ENCODE peak calls at places on chromosomes 4 and X, in six cellular contexts. One of them, this sample, is unnamed.

GRCh38 chr4:159480826-159481225 is 377.9 kb downstream of the RAPGEF2 start:
- DNase-seq in H1: no peak
- DNase-seq in HepG2: no peak
- DNase-seq in K562: no peak
- DNase-seq in GM12878: no peak
- DNase-seq in WTC11: no peak
- DNase-seq in this sample: no peak

GRCh38 chr4:67963345-67963744 is at the start of gene TMPRSS11A:
- DNase-seq in H1: no peak
- DNase-seq in HepG2: no peak
- DNase-seq in K562: no peak
- DNase-seq in GM12878: no peak
- DNase-seq in WTC11: no peak
- DNase-seq in this sample: no peak

GRCh38 chr4:186037692-186038658 is 31.0 kb upstream of the TLR3 start:
- DNase-seq in H1: no peak
- DNase-seq in HepG2: peak
- DNase-seq in K562: peak
- DNase-seq in GM12878: peak
- DNase-seq in WTC11: no peak
- DNase-seq in this sample: peak

GRCh38 chr4:122246551-122246950 is 94.4 kb downstream of the BLTP1 start:
- DNase-seq in H1: no peak
- DNase-seq in HepG2: no peak
- DNase-seq in K562: no peak
- DNase-seq in GM12878: no peak
- DNase-seq in WTC11: no peak
- DNase-seq in this sample: no peak

GRCh38 chr4:175639346-175639745 is 172.7 kb downstream of the GPM6A start:
- DNase-seq in H1: no peak
- DNase-seq in HepG2: no peak
- DNase-seq in K562: no peak
- DNase-seq in GM12878: no peak
- DNase-seq in WTC11: no peak
- DNase-seq in this sample: no peak

GRCh38 chr4:1520145-1520661 is 114.0 kb upstream of the NKX1-1 start:
- DNase-seq in H1: no peak
- DNase-seq in HepG2: no peak
- DNase-seq in K562: peak
- DNase-seq in GM12878: no peak
- DNase-seq in WTC11: peak
- DNase-seq in this sample: peak

GRCh38 chr4:185099024-185099682 is 43.9 kb upstream of the SLC25A4 start:
- DNase-seq in H1: no peak
- DNase-seq in HepG2: no peak
- DNase-seq in K562: no peak
- DNase-seq in GM12878: no peak
- DNase-seq in WTC11: peak
- DNase-seq in this sample: no peak

GRCh38 chr4:6888506-6889071 is 21.0 kb upstream of the TBC1D14 start:
- DNase-seq in H1: no peak
- DNase-seq in HepG2: no peak
- DNase-seq in K562: no peak
- DNase-seq in GM12878: no peak
- DNase-seq in WTC11: no peak
- DNase-seq in this sample: no peak

DNA sequence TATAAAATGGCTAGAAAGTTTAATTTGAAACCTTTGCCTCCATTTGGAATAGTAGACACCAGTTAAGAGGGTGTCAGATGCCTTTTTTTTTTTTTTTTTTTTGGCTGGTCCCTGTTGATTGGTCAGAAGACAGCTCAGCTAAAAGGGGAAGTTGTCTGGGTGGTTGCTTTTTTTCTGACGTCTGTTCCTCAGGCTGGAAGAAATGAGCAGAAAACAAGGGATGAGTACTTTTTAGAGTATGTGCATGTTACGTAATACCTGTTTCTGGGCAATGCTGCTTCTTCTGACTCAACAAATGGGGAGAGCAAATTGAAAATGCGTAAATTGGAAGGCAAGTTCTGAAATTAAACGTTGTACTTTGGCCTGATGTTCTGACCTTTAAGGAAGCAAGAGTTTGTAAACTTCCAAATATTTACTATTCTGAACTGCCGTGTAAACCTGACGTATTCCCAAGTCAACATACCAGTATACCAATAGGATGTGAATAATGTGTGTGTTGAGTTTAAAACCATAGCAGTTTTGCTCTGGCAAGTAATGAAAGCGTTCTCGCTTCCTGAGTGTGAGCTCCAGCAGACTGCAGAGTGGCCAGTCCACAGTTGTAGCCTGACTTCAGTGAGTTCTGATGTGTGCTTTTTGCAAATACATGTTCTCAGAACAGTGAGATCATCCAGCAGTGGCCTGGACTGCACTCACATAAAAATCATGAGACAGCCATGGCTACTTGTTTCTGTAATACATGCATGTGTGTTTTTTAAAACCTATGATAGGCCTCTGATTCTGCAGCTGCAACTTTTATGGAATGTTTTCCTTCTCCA is 1.7 kb downstream of the SAT1 start:
- DNase-seq in H1: no peak
- DNase-seq in HepG2: no peak
- DNase-seq in K562: peak
- DNase-seq in GM12878: no peak
- DNase-seq in WTC11: no peak
- DNase-seq in this sample: no peak
- TF ChIP-seq CREB1 in H1: no peak
- TF ChIP-seq CREB1 in HepG2: no peak
- TF ChIP-seq CREB1 in K562: no peak
- TF ChIP-seq CREB1 in GM12878: no peak
- TF ChIP-seq CREB1 in WTC11: no peak
- TF ChIP-seq CREB1 in this sample: no peak

DNA sequence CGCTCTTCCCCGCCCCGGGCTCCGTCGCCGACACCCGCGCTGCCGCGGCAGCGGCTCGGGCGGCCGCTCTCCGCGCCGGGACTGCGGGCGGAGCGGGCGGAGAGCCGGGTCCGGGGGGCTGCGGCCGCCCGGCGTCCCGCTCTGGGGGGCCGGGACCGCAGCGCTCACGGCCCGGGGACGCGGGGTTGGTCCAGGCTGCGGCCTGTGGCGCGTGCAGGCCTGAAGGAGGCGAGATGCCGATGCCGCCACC is 492 bp downstream of the GALNT7 start:
- DNase-seq in H1: peak
- DNase-seq in HepG2: no peak
- DNase-seq in K562: no peak
- DNase-seq in GM12878: no peak
- DNase-seq in WTC11: no peak
- DNase-seq in this sample: no peak
- TF ChIP-seq CREB1 in H1: no peak
- TF ChIP-seq CREB1 in HepG2: no peak
- TF ChIP-seq CREB1 in K562: no peak
- TF ChIP-seq CREB1 in GM12878: no peak
- TF ChIP-seq CREB1 in WTC11: no peak
- TF ChIP-seq CREB1 in this sample: no peak

GRCh38 chrX:1231850-1232505 is 19.5 kb upstream of the CRLF2 start:
- DNase-seq in H1: no peak
- DNase-seq in HepG2: no peak
- DNase-seq in K562: no peak
- DNase-seq in GM12878: no peak
- DNase-seq in WTC11: no peak
- DNase-seq in this sample: no peak
- TF ChIP-seq CREB1 in H1: no peak
- TF ChIP-seq CREB1 in HepG2: no peak
- TF ChIP-seq CREB1 in K562: no peak
- TF ChIP-seq CREB1 in GM12878: no peak
- TF ChIP-seq CREB1 in WTC11: no peak
- TF ChIP-seq CREB1 in this sample: no peak

DNA sequence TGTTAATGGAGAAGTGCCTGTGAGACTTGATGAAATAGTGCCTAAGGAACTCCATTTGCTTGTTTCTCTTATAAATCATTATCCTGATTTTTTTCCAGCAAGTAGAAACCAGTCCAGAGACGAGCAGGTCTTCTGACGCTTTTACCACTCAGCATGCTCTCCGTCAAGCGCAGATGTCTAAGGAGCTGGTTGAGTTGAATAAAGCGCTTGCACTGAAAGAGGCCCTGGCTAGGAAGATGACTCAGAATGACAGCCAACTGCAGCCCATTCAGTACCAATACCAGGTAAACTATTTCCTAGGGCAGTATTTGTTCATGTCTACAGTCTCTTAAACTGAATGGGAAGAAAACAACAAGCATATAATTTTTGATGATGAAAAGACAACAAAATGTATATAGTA is 63.6 kb downstream of the KIF4A start:
- DNase-seq in H1: no peak
- DNase-seq in HepG2: no peak
- DNase-seq in K562: no peak
- DNase-seq in GM12878: no peak
- DNase-seq in WTC11: no peak
- DNase-seq in this sample: no peak
- TF ChIP-seq CREB1 in H1: no peak
- TF ChIP-seq CREB1 in HepG2: no peak
- TF ChIP-seq CREB1 in K562: no peak
- TF ChIP-seq CREB1 in GM12878: no peak
- TF ChIP-seq CREB1 in WTC11: no peak
- TF ChIP-seq CREB1 in this sample: no peak

GRCh38 chr4:165288639-165289428 is 38.6 kb upstream of the MSMO1 start:
- DNase-seq in H1: no peak
- DNase-seq in HepG2: peak
- DNase-seq in K562: no peak
- DNase-seq in GM12878: no peak
- DNase-seq in WTC11: no peak
- DNase-seq in this sample: no peak
- TF ChIP-seq CREB1 in H1: no peak
- TF ChIP-seq CREB1 in HepG2: no peak
- TF ChIP-seq CREB1 in K562: no peak
- TF ChIP-seq CREB1 in GM12878: no peak
- TF ChIP-seq CREB1 in WTC11: no peak
- TF ChIP-seq CREB1 in this sample: no peak

DNA sequence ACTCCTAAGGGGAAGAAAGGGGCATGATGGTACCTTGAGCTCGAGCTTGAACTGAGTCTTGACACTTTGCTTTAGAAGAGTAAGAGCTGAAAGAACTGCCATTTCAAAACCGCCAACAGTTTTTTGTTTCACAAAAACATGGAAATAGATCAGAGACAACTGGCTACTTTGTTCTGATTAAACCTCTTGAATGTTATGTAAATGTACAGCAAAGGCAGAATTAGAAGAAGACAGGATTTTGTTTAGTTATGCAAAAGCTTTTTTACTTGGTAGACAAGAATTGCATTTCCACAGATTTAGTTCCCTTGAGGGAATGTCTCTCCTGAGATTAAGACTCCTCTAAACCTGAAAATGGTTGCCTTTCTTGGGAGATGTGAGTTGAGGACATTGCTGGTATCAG is 33.3 kb upstream of the STPG2 start:
- DNase-seq in H1: no peak
- DNase-seq in HepG2: no peak
- DNase-seq in K562: no peak
- DNase-seq in GM12878: no peak
- DNase-seq in WTC11: no peak
- DNase-seq in this sample: no peak
- TF ChIP-seq CREB1 in H1: no peak
- TF ChIP-seq CREB1 in HepG2: no peak
- TF ChIP-seq CREB1 in K562: no peak
- TF ChIP-seq CREB1 in GM12878: no peak
- TF ChIP-seq CREB1 in WTC11: no peak
- TF ChIP-seq CREB1 in this sample: no peak

DNA sequence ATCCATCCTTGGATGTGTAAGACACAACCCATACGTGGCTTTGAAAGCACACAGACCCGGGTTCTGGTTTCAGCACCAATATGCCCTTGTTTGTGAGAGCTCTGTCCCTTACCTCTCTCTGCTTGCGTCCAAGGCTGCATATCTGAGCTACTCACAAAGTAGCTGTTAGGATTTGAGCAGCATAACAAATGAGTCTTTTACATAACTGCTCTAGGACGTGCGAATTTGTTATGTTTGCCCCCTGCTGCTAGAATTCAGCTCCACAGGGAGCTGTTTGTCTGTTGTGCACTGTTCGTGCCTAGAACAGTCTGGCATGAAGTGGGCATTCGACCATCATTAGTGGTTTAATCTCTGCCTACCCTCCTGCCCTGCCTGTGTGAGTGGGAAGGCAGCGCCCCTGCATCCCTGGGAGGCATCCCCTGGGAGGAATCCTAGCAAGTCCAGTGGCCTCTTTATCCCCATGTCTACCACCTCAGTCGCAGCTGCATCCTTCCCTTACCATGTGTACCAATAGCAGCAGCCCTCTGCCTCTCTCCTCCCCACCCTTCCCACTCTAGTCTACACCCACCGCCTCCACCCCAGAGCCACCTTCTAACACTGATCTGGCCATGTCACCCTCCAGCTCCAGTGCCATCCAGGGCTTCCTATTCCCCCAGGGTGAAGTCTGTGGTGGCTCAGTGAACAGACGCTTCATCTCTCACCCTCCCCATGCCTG is 42.0 kb downstream of the SLC2A9 start:
- DNase-seq in H1: no peak
- DNase-seq in HepG2: no peak
- DNase-seq in K562: no peak
- DNase-seq in GM12878: no peak
- DNase-seq in WTC11: no peak
- DNase-seq in this sample: peak
- TF ChIP-seq CREB1 in H1: no peak
- TF ChIP-seq CREB1 in HepG2: no peak
- TF ChIP-seq CREB1 in K562: no peak
- TF ChIP-seq CREB1 in GM12878: no peak
- TF ChIP-seq CREB1 in WTC11: no peak
- TF ChIP-seq CREB1 in this sample: no peak

DNA sequence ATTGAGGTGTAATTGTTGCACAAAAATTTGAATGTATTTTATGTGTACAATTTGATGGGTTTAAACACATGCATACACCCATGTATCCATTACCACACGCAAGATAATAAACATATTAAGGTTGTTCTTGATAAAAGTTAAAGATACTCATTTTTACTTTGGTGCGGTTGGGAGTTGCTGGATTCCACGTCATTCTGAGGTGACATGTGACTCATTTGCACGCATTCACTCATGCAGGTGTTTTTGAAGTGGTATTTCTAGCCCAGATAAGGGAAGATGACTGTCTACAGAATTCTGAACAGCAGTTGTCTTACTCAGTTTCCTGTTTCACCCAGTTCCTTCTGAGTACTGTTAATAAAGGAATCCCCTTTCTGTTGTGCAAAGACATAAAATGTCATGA is 142.0 kb downstream of the RTL3 start:
- DNase-seq in H1: no peak
- DNase-seq in HepG2: no peak
- DNase-seq in K562: no peak
- DNase-seq in GM12878: peak
- DNase-seq in WTC11: no peak
- DNase-seq in this sample: no peak
- TF ChIP-seq CREB1 in H1: no peak
- TF ChIP-seq CREB1 in HepG2: no peak
- TF ChIP-seq CREB1 in K562: no peak
- TF ChIP-seq CREB1 in GM12878: peak
- TF ChIP-seq CREB1 in WTC11: no peak
- TF ChIP-seq CREB1 in this sample: no peak

This sample was measured in GM23338.